ENCODE peak calls at places on chromosomes 12 and 14, in four cellular contexts. One of them, this sample, is unnamed.

GRCh38 chr12:16583991-16584745 is 21.8 kb downstream of the LMO3 start:
- DNase-seq in WTC11: no peak
- DNase-seq in heart right ventricle: no peak
- DNase-seq in tibial artery: no peak
- DNase-seq in this sample: no peak

GRCh38 chr12:1707051-1707450 is 16.2 kb downstream of the ADIPOR2 start:
- DNase-seq in WTC11: no peak
- DNase-seq in heart right ventricle: no peak
- DNase-seq in tibial artery: no peak
- DNase-seq in this sample: no peak

GRCh38 chr12:126163984-126164383 is 1098.7 kb downstream of the AACS start:
- DNase-seq in heart right ventricle: no peak
- DNase-seq in WTC11: no peak
- DNase-seq in tibial artery: no peak
- DNase-seq in this sample: no peak

GRCh38 chr12:22529281-22530060 is 14.9 kb downstream of the C2CD5 start:
- DNase-seq in WTC11: no peak
- DNase-seq in tibial artery: no peak
- DNase-seq in heart right ventricle: no peak
- DNase-seq in this sample: no peak

GRCh38 chr12:58530421-58531067 is 389.8 kb downstream of the LRIG3 start:
- DNase-seq in WTC11: no peak
- DNase-seq in tibial artery: no peak
- DNase-seq in heart right ventricle: no peak
- DNase-seq in this sample: no peak

GRCh38 chr14:76784881-76785280 is 23.6 kb downstream of the VASH1 start:
- DNase-seq in WTC11: peak
- DNase-seq in heart right ventricle: peak
- DNase-seq in tibial artery: peak
- DNase-seq in this sample: peak

GRCh38 chr12:132622437-132623071 is 4.0 kb downstream of the P2RX2 start:
- DNase-seq in WTC11: no peak
- DNase-seq in heart right ventricle: no peak
- DNase-seq in tibial artery: no peak
- DNase-seq in this sample: no peak

GRCh38 chr12:30882706-30883105 is 43.8 kb upstream of the TSPAN11 start:
- DNase-seq in WTC11: no peak
- DNase-seq in heart right ventricle: no peak
- DNase-seq in tibial artery: no peak
- DNase-seq in this sample: no peak

GRCh38 chr12:30896461-30896860 is 30.1 kb upstream of the TSPAN11 start:
- DNase-seq in tibial artery: no peak
- DNase-seq in WTC11: no peak
- DNase-seq in heart right ventricle: no peak
- DNase-seq in this sample: no peak

GRCh38 chr14:68576496-68577244 is 216.2 kb downstream of the ZFP36L1 start:
- DNase-seq in tibial artery: peak
- DNase-seq in WTC11: no peak
- DNase-seq in heart right ventricle: no peak
- DNase-seq in this sample: no peak

GRCh38 chr14:68789798-68790655 is 2.8 kb downstream of the ZFP36L1 start:
- DNase-seq in heart right ventricle: peak
- DNase-seq in tibial artery: peak
- DNase-seq in WTC11: no peak
- DNase-seq in this sample: no peak

GRCh38 chr12:122244565-122245371 is 18.9 kb upstream of the DIABLO start:
- DNase-seq in heart right ventricle: no peak
- DNase-seq in tibial artery: no peak
- DNase-seq in WTC11: no peak
- DNase-seq in this sample: no peak

GRCh38 chr14:81127785-81128184 is 93.0 kb downstream of the GTF2A1 start:
- DNase-seq in tibial artery: no peak
- DNase-seq in heart right ventricle: no peak
- DNase-seq in WTC11: no peak
- DNase-seq in this sample: no peak

GRCh38 chr14:83355609-83356008 is 1822.0 kb upstream of the SEL1L start:
- DNase-seq in WTC11: no peak
- DNase-seq in heart right ventricle: no peak
- DNase-seq in tibial artery: no peak
- DNase-seq in this sample: no peak

GRCh38 chr14:92866181-92866752 is 56.7 kb upstream of the CHGA start:
- DNase-seq in heart right ventricle: no peak
- DNase-seq in WTC11: no peak
- DNase-seq in tibial artery: no peak
- DNase-seq in this sample: no peak

GRCh38 chr14:58129208-58129607 is 22.8 kb downstream of the ARMH4 start:
- DNase-seq in tibial artery: no peak
- DNase-seq in heart right ventricle: no peak
- DNase-seq in WTC11: no peak
- DNase-seq in this sample: no peak
- TF ChIP-seq CTCF in tibial artery: no peak
- TF ChIP-seq CTCF in heart right ventricle: no peak
- TF ChIP-seq CTCF in WTC11: no peak
- TF ChIP-seq CTCF in this sample: no peak

DNA sequence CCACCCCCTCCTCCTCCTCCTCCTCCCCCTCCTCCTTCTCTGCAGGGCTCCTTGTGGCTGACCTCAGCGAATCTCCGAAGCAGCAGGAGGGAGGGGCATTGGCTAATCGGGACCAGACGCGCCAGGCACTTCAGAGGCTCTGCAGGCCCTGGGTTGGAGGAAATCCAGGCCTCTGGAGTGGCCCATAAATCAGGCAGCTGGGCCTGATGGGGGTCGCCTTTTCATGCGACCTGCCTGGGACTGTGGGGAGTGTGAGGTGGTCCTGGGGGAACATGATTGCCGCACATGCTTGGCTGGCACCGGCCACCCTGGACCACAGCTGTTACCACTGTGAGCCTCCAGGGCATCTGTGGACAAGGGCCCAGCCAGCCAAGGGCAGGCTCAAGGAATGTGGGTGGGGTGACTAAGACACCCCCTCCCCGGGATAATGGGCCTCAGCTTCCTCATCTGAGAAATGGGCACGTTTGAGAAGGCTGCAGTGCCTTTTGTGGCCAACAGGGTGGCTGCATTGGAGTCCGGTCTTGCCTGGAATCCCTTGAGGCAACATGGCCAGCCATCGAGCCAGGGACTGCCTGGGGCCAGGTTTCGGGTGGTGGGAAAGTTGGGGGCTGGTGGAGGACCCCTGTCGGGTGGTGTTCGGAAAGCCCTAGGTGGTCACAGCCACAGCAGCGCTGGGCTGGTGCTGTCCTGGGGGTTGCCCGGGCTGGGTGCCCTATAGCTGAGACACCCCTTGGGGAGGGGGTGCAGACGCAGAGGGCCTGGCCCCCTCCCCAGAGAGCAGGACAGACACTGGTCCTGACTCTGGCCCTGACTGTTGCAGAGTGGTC is 12.0 kb downstream of the KIF26A start:
- DNase-seq in WTC11: peak
- DNase-seq in tibial artery: no peak
- DNase-seq in heart right ventricle: peak
- DNase-seq in this sample: no peak
- TF ChIP-seq CTCF in WTC11: peak
- TF ChIP-seq CTCF in tibial artery: no peak
- TF ChIP-seq CTCF in heart right ventricle: no peak
- TF ChIP-seq CTCF in this sample: no peak

GRCh38 chr14:88422919-88423318 is 37.5 kb downstream of the SPATA7 start:
- DNase-seq in WTC11: no peak
- DNase-seq in tibial artery: no peak
- DNase-seq in heart right ventricle: no peak
- DNase-seq in this sample: no peak

GRCh38 chr14:88424573-88424972 is 39.1 kb downstream of the SPATA7 start:
- DNase-seq in heart right ventricle: no peak
- DNase-seq in WTC11: no peak
- DNase-seq in tibial artery: no peak
- DNase-seq in this sample: no peak

GRCh38 chr14:88420187-88420586 is 34.7 kb downstream of the SPATA7 start:
- DNase-seq in heart right ventricle: no peak
- DNase-seq in tibial artery: no peak
- DNase-seq in WTC11: no peak
- DNase-seq in this sample: no peak

GRCh38 chr14:88421286-88421685 is 35.8 kb downstream of the SPATA7 start:
- DNase-seq in WTC11: no peak
- DNase-seq in heart right ventricle: no peak
- DNase-seq in tibial artery: no peak
- DNase-seq in this sample: no peak

DNA sequence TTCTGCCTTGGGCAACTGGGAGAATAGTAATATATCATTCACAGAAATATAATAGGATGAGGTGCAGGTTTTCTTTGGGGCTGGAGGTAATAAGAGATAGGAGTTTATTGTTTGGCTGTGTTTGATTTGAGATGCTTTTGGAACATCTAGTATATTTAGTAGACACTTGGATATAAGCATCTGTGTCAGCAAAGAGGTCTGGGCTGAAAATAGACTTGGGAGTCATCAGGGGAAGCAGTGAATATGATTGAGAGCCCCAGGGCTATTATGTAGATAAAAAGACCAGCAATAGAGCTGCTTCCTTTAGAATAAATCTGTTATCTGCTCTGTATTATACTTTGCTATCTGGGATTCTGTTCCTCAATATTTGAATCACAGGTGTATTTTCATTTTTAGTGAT is 36.6 kb downstream of the SPATA7 start:
- DNase-seq in heart right ventricle: no peak
- DNase-seq in tibial artery: no peak
- DNase-seq in WTC11: no peak
- DNase-seq in this sample: no peak
- TF ChIP-seq CTCF in heart right ventricle: no peak
- TF ChIP-seq CTCF in tibial artery: no peak
- TF ChIP-seq CTCF in WTC11: no peak
- TF ChIP-seq CTCF in this sample: no peak

DNA sequence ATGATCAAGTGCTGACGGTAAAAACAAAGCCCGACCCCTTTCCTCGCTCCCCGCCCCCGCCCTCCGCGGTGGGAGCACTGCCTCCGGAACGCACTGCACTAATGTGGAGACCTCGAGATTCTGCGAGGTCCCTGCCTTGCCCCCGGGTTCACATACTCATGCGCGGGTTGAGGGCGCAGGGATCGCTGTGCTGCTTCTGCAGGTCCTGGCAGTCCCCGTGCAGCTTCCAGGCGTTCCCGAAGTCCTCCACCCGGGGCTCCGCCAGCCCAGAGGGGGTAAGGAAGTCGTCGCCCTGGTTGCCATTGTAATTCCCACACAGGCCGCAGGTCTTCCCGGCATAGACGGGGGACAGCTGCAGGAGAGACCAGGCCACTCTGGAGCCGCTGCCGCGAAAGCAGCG is 66.8 kb downstream of the VWF start:
- DNase-seq in heart right ventricle: no peak
- DNase-seq in tibial artery: no peak
- DNase-seq in WTC11: peak
- DNase-seq in this sample: no peak
- TF ChIP-seq CTCF in heart right ventricle: no peak
- TF ChIP-seq CTCF in tibial artery: no peak
- TF ChIP-seq CTCF in WTC11: no peak
- TF ChIP-seq CTCF in this sample: no peak

GRCh38 chr14:36647827-36648753 is 13.6 kb upstream of the PAX9 start:
- DNase-seq in tibial artery: peak
- DNase-seq in WTC11: peak
- DNase-seq in heart right ventricle: no peak
- DNase-seq in this sample: no peak
- TF ChIP-seq CTCF in tibial artery: peak
- TF ChIP-seq CTCF in WTC11: no peak
- TF ChIP-seq CTCF in heart right ventricle: peak
- TF ChIP-seq CTCF in this sample: no peak

This sample was measured in natural killer cell.